ENCODE peak calls at places on chromosomes 1 and 21, in nine cellular contexts. N is GM23248, H is stomach, W is IMR-90, T is PC-9, G is adrenal gland, S is endodermal cell, Q is tibial artery, B is cardiac muscle cell. Z is an unnamed sample.

GRCh38 chr1:195580988-195581387 is 1027.3 kb downstream of the KCNT2 start:
- DNase-seq in Q (no peak), W (peak), B (no peak), G (no peak), T (no peak), N (peak), H (no peak), S (no peak), Z (no peak)

GRCh38 chr1:15938628-15939161 is 37.2 kb downstream of the ZBTB17 start:
- DNase-seq in T (no peak), N (no peak), H (peak), S (peak), W (no peak), G (no peak), Q (no peak), B (no peak), Z (no peak)

GRCh38 chr1:238029126-238029525 is 138.4 kb upstream of the ZP4 start:
- DNase-seq in N (no peak), G (no peak), S (no peak), B (no peak), T (no peak), Q (no peak), H (no peak), W (no peak), Z (no peak)

GRCh38 chr1:109392037-109392787 is 5.5 kb downstream of the SORT1 start:
- DNase-seq in N (no peak), H (no peak), T (no peak), Q (peak), G (no peak), B (no peak), W (no peak), S (peak), Z (no peak)

GRCh38 chr1:27872802-27873665 is 690 bp downstream of the THEMIS2 start:
- DNase-seq in T (no peak), S (peak), G (no peak), W (peak), Q (no peak), H (peak), B (peak), N (peak), Z (peak)

GRCh38 chr1:50348449-50349241 is 74.6 kb downstream of the DMRTA2 start:
- DNase-seq in B (peak), H (peak), W (peak), T (peak), S (peak), Q (peak), G (peak), N (peak), Z (peak)

GRCh38 chr1:8567146-8567545 is 249.2 kb downstream of the SLC45A1 start:
- DNase-seq in H (no peak), T (no peak), G (no peak), N (peak), Q (no peak), W (peak), B (no peak), S (no peak), Z (no peak)

GRCh38 chr1:231407537-231408396 is 14.3 kb downstream of the EGLN1 start:
- DNase-seq in T (peak), G (no peak), Q (no peak), H (no peak), B (peak), S (no peak), W (peak), N (peak), Z (no peak)

GRCh38 chr1:203764105-203765028 is 616 bp upstream of the LAX1 start:
- DNase-seq in W (no peak), G (no peak), N (no peak), H (no peak), Q (no peak), S (no peak), T (no peak), B (no peak), Z (no peak)

GRCh38 chr21:38965910-38966504 is 160.3 kb downstream of the ETS2 start:
- DNase-seq in N (no peak), G (peak), H (peak), Q (no peak), B (peak), S (peak), W (peak), T (peak), Z (no peak)

GRCh38 chr1:47384083-47384482 is 32.0 kb upstream of the FOXE3 start:
- DNase-seq in Q (no peak), S (no peak), H (no peak), G (no peak), W (no peak), B (no peak), N (no peak), T (no peak), Z (no peak)

GRCh38 chr1:36377776-36378175 is 7.9 kb downstream of the STK40 start:
- DNase-seq in G (no peak), W (no peak), S (no peak), T (no peak), Q (no peak), N (no peak), H (no peak), B (no peak), Z (no peak)
- H3K27ac ChIP-seq in G (no peak), W (no peak), S (no peak), T (no peak), Q (peak), N (no peak), H (peak), B (no peak), Z (no peak)

DNA sequence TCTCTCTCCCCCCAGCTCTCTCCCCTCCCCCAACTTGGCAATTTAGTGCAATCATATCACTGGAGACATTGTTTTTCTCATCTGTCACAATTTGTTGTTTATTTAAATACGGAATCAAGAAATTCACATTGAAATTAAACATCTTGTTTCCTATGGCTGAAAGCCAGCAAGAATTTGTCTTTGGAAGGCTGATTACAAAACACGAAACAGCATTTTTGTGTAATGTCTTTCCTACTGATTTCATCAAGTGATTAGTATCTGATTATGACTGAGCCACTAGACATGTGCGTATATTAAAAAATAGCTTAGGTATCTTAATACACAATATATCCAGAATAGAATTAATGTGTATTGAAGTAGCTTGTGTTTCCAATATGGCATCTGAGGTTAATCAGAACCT is 119.8 kb downstream of the LYPLAL1 start:
- DNase-seq in T (no peak), N (no peak), W (no peak), G (no peak), B (peak), Q (no peak), S (no peak), H (no peak), Z (no peak)
- H3K27ac ChIP-seq in T (no peak), N (no peak), W (no peak), G (no peak), B (no peak), Q (no peak), S (no peak), H (peak), Z (no peak)

DNA sequence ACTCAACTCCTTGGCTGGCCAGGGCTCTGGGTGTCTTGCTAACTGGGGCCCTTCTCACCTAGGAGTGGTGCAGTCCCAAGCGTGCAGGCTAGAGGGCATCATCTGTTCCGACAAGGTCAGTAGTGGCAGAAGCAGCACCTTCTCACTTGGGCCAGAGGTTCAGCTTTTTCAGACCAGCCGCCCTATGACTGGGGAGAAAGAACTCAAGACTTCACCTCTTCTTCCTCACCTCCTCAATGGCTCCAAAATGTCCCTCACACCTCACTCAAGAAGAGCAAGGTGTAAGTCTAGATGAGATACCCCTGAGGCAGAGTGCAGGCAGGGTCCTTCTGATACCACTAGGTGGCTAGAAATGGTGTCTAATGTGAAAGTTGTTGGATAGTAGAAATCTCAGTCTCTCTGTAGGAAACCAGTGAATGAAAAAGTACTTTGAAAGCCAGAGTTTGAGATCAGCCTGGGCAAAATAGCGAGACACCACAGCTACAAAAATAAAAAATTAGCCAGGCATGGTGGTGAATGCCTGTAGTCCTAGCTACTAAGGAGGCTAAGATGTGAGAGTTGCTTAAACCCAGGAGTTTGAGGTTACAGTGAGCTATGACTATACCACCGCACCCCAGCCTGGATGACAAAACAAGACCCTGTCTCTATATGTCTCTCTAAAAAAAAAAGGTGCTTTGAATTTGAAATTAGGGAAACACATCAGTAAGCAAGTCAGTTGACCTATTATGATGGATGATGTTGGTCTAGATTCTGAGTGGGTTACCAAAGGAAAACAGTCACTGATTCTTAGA is 8.6 kb upstream of the IL20 start:
- DNase-seq in H (no peak), T (no peak), B (no peak), G (no peak), S (peak), N (peak), Q (no peak), W (no peak), Z (no peak)
- H3K27ac ChIP-seq in H (no peak), T (no peak), B (no peak), G (no peak), S (no peak), N (no peak), Q (no peak), W (no peak), Z (no peak)

GRCh38 chr1:41418868-41419583 is 57.8 kb downstream of the FOXO6 start:
- DNase-seq in N (peak), S (peak), T (peak), G (peak), H (peak), Q (peak), B (peak), W (peak), Z (peak)
- H3K27ac ChIP-seq in N (peak), S (no peak), T (peak), G (no peak), H (peak), Q (peak), B (no peak), W (no peak), Z (peak)

DNA sequence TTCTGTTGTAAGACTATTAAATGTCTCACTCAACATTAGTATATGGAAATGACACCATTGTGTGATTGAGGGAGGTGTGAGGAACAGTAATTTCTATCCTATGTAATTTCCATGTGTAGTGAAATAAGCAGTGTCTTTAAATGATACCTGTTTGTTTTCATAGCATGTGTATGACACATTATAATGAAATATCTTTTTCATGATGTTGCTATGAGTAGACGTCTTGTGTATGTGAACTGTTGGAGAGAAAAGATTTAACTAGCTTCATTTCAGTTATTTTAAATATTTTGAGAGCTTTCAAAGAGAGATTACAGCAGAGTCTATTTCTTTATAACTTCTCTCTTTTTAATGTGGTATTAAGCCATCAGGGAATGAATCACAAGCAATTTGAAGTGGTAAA is 71.5 kb upstream of the QSOX1 start:
- DNase-seq in G (no peak), N (peak), B (no peak), W (peak), Q (no peak), S (no peak), T (no peak), H (no peak), Z (no peak)
- H3K27ac ChIP-seq in G (no peak), N (no peak), B (no peak), W (no peak), Q (no peak), S (no peak), T (no peak), H (no peak), Z (no peak)